ENCODE peak calls at places on chromosomes 2 and 18, in six cellular contexts. Z is vagina, C is endothelial cell of umbilical vein, P is IMR-90, V is lower leg skin, T is body of pancreas. D is an unnamed sample.
A peak's percentile ranks its signal among the peaks of the same experiment; 100 is the strongest.

GRCh38 chr2:124193706-124194105 is 168.6 kb downstream of the CNTNAP5 start:
- DNase-seq in T (no peak), C (no peak), V (no peak), P (no peak), Z (no peak), D (no peak)

GRCh38 chr2:15354596-15355359 is 206.4 kb downstream of the NBAS start:
- DNase-seq in C (no peak), Z (no peak), P (no peak), T (no peak), V (no peak), D (no peak)

GRCh38 chr2:58081000-58081399 is 34.4 kb downstream of the VRK2 start:
- DNase-seq in V (no peak), T (no peak), P (no peak), Z (no peak), C (no peak), D (no peak)

GRCh38 chr18:51941999-51942398 is 398.0 kb upstream of the DCC start:
- DNase-seq in Z (no peak), V (no peak), C (no peak), P (no peak), T (no peak), D (no peak)

GRCh38 chr18:48767090-48767670 is 183.6 kb downstream of the SMAD7 start:
- DNase-seq in V (no peak), Z (no peak), C (no peak), T (no peak), P (peak; percentile 45), D (no peak)

GRCh38 chr2:106192752-106193490 is 1.2 kb downstream of the UXS1 start:
- DNase-seq in T (peak; percentile 57), P (peak; percentile 87), C (peak; percentile 68), V (no peak), Z (no peak), D (peak; percentile 37)

GRCh38 chr2:7133521-7133920 is 216.3 kb downstream of the RNF144A start:
- DNase-seq in T (no peak), Z (no peak), V (no peak), C (no peak), P (no peak), D (no peak)

GRCh38 chr2:231176061-231176460 is 22.4 kb upstream of the ARMC9 start:
- DNase-seq in P (no peak), C (no peak), T (no peak), V (no peak), Z (no peak), D (no peak)

GRCh38 chr2:170122883-170123547 is 54.9 kb upstream of the MYO3B start:
- DNase-seq in Z (no peak), C (peak; percentile 34), P (peak; percentile 80), V (no peak), T (no peak), D (no peak)

GRCh38 chr2:215982465-215982875 is 30.9 kb downstream of the MREG start:
- DNase-seq in P (peak; percentile 85), T (peak; percentile 35), C (no peak), Z (no peak), V (no peak), D (no peak)

GRCh38 chr2:117977696-117978095 is 36.2 kb downstream of the CCDC93 start:
- DNase-seq in T (no peak), P (peak; percentile 33), Z (no peak), V (no peak), C (no peak), D (no peak)

GRCh38 chr2:68027959-68028358 is 34.8 kb downstream of the C1D start:
- DNase-seq in T (no peak), V (no peak), Z (no peak), C (no peak), P (peak; percentile 25), D (no peak)

GRCh38 chr2:209872675-209873074 is 101.0 kb downstream of the UNC80 start:
- DNase-seq in P (no peak), V (peak; percentile 21), Z (no peak), T (peak; percentile 22), C (no peak), D (no peak)

DNA sequence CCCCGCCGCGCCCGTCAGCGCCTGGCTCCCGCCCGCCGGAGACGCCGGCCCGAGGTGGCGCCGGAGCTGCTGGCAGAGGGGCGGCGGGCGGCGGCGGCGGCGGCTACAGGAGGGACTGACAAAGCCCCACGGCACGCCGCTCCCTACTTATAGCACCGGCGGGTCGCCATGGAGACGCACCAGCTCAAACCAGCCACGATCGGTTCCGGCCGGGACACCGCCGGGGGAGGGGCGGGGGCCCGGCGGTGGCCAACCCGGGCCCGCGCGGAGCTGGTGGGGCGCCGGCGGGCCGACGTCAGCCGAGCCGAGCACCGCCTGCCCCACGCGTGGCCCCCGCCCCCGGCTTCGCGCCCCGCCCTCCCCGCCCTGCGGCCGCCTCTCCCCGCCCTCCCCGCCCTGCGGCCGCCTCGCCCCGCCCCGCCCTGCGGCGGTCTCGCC is at the start of gene ODC1:
- DNase-seq in P (peak; percentile 90), V (peak; percentile 92), T (peak; percentile 97), C (peak; percentile 83), Z (no peak), D (no peak)
- TF ChIP-seq POLR2A in P (peak; percentile 92), V (peak; percentile 23), T (peak; percentile 78), C (peak; percentile 64), Z (peak; percentile 38), D (no peak)

DNA sequence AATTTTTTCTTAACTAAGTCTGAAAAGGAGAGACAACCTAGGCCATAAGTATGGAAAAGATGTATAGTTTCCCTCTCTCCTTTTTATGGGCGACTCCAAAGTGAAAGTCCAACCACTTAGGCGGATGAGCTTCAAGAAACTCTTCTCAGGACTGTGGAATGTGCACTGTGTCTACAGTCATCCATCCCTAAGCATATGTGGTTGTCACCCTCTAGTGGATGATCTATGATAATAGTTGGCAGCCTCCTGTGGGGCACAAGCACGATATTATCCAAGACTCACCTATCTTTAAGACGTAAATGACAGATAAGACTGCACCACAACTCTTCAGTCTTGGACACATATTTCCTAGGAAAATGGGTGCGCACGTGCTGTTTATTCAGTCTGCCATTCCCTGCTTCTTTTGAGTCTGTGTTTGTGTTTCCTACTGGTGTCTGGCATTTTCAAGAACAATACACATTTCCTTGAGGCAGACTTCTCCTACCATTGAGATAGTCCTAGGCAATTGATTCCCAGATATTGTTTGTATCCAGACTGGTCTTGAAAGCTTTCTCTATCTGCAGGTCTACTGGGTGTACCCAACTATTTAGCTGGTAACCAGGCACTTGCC is 145.5 kb upstream of the CTAGE1 start:
- DNase-seq in V (no peak), T (peak; percentile 63), Z (no peak), C (peak; percentile 95), P (peak; percentile 95), D (peak; percentile 29)
- TF ChIP-seq POLR2A in V (no peak), T (no peak), Z (no peak), C (no peak), P (peak; percentile 45), D (no peak)

GRCh38 chr2:71467180-71467815 is 13.9 kb downstream of the DYSF start:
- DNase-seq in C (peak; percentile 61), V (no peak), T (no peak), Z (no peak), P (no peak), D (no peak)

GRCh38 chr2:71472019-71472418 is 18.7 kb downstream of the DYSF start:
- DNase-seq in Z (no peak), T (no peak), C (no peak), V (no peak), P (no peak), D (no peak)

GRCh38 chr2:71468279-71469015 is 15.1 kb downstream of the DYSF start:
- DNase-seq in V (no peak), P (no peak), C (no peak), Z (no peak), T (no peak), D (no peak)

GRCh38 chr2:71471276-71471675 is 17.9 kb downstream of the DYSF start:
- DNase-seq in P (peak; percentile 59), T (no peak), C (no peak), Z (no peak), V (no peak), D (no peak)

DNA sequence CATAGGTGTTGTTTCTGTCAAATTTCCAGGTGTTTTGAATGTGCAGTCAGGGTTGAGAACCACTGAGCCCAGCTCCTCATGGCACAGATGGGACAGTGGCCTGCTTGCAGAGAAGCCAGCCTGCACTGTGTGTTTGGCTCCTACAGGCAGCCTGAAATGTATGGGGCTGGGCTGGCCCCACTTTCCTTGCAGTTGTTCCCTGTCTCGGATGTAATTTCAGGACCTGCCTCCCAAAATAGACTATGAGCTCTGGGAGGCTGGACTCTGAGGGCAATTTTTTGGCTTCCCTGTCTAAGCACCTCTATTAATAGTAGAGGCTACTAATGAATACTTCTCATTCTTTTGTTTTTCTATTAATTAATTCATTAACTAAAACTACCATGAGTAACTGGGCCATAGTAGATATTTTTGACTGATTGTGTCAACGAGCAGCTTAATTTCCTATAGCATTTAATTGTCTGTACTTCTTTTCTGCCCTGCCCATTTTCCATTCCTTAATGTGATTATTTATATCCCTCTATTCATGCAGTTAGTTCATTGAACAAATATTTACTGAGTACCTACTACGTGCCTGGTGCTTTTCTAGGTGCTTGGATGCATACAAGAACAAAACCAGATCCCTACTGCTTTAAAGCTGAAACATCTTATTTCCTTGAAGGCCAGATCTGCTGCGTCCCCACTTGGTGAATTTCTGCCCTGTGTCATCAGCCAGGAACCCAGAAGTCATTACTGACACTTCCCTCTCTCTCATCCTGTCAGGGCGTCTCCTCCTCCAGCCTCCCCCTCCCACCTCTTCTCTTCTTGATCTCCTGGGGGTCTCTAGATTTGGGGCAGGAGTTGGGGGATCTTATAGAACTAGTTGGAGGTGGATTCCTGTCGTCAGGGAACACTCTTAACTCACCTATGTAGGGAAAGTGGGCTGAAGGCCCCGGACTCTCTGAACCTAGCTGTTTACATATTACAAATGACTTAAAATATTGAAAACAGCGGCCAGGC is 16.3 kb downstream of the DYSF start:
- DNase-seq in V (no peak), T (no peak), C (no peak), P (no peak), Z (no peak), D (no peak)
- TF ChIP-seq POLR2A in V (no peak), T (no peak), C (no peak), P (no peak), Z (no peak), D (no peak)

GRCh38 chr2:63840081-63840784 is 1.5 kb upstream of the UGP2 start:
- DNase-seq in C (no peak), Z (no peak), P (no peak), V (no peak), T (no peak), D (peak; percentile 3)

GRCh38 chr2:63840785-63841253 is 877 bp upstream of the UGP2 start:
- DNase-seq in P (peak; percentile 97), Z (peak; percentile 98), V (peak; percentile 99), C (peak; percentile 99), T (peak; percentile 99), D (peak; percentile 74)

GRCh38 chr2:63843093-63843492 is 1.4 kb downstream of the UGP2 start:
- DNase-seq in V (no peak), C (no peak), T (no peak), P (no peak), Z (no peak), D (no peak)

GRCh38 chr2:63842149-63843061 is 709 bp downstream of the UGP2 start:
- DNase-seq in T (peak; percentile 64), Z (no peak), P (peak; percentile 81), C (peak; percentile 51), V (peak; percentile 66), D (no peak)

GRCh38 chr2:63841254-63842022 is at the start of gene UGP2:
- DNase-seq in C (peak; percentile 92), P (peak; percentile 92), T (peak; percentile 94), Z (no peak), V (peak; percentile 94), D (peak; percentile 42)
- TF ChIP-seq POLR2A in C (peak; percentile 84), P (peak; percentile 93), T (peak; percentile 90), Z (peak; percentile 88), V (peak; percentile 23), D (peak; percentile 60)

D was measured in GM12891.